ENCODE peak calls at places on chromosomes 16 and 17, in seven cellular contexts. E is prostate gland; S is fibroblast of the conjunctiva; Z is lung microvascular endothelial cell; F is activated CD4-positive, alpha-beta T cell treated with anti-CD3 and anti-CD28 coated beads for 4 hours; K is AG08396; C is C1 segment of cervical spinal cord. O is an unnamed sample.

GRCh38 chr17:79065105-79065670 is 9.4 kb upstream of the ENGASE start:
- DNase-seq in F (peak), S (peak), Z (peak), C (no peak), K (no peak), E (peak), O (peak)

GRCh38 chr16:75420987-75421819 is 12.1 kb downstream of the CFDP1 start:
- DNase-seq in Z (peak), E (peak), S (peak), C (no peak), F (peak), K (no peak), O (no peak)

GRCh38 chr17:9644910-9645751 is at the start of gene USP43:
- DNase-seq in S (no peak), F (peak), C (no peak), K (no peak), Z (no peak), E (peak), O (no peak)

GRCh38 chr16:21701271-21701670 is 37.5 kb downstream of the OTOA start:
- DNase-seq in F (no peak), Z (no peak), K (no peak), C (no peak), E (no peak), S (no peak), O (no peak)

GRCh38 chr17:38598536-38598935 is 7.2 kb downstream of the SRCIN1 start:
- DNase-seq in E (peak), F (no peak), Z (peak), K (peak), S (peak), C (no peak), O (peak)

GRCh38 chr16:20966746-20967145 is 66.2 kb downstream of the LYRM1 start:
- DNase-seq in Z (no peak), E (no peak), S (no peak), C (no peak), K (no peak), F (no peak), O (no peak)

GRCh38 chr16:87295259-87295658 is 21.9 kb downstream of the C16orf95 start:
- DNase-seq in F (no peak), K (no peak), S (no peak), C (no peak), Z (peak), E (no peak), O (no peak)

GRCh38 chr16:56269824-56270684 is 78.8 kb downstream of the GNAO1 start:
- DNase-seq in F (no peak), Z (no peak), E (no peak), S (no peak), K (peak), C (peak), O (no peak)

GRCh38 chr17:7380855-7381683 is at the start of gene TNK1:
- DNase-seq in F (no peak), E (peak), C (no peak), Z (no peak), K (peak), S (no peak), O (no peak)

O was measured in NCI-H446.